ENCODE peak calls at places on chromosomes 16 and 17, in five cellular contexts. One of them, this sample, is unnamed.

GRCh38 chr17:69179227-69179952 is 37.7 kb upstream of the ABCA6 start:
- DNase-seq in activated naive CD4-positive, alpha-beta T cell: no peak
- DNase-seq in BJ: no peak
- DNase-seq in AG04450: no peak
- DNase-seq in IMR-90: peak
- DNase-seq in this sample: no peak

GRCh38 chr16:48963901-48964615 is 317.6 kb downstream of the CBLN1 start:
- DNase-seq in activated naive CD4-positive, alpha-beta T cell: no peak
- DNase-seq in BJ: peak
- DNase-seq in AG04450: peak
- DNase-seq in IMR-90: peak
- DNase-seq in this sample: peak

GRCh38 chr17:77872714-77873517 is 85.6 kb upstream of the TNRC6C start:
- DNase-seq in activated naive CD4-positive, alpha-beta T cell: no peak
- DNase-seq in BJ: no peak
- DNase-seq in AG04450: no peak
- DNase-seq in IMR-90: no peak
- DNase-seq in this sample: no peak

GRCh38 chr16:2429771-2430663 is 770 bp downstream of the CCNF start:
- DNase-seq in activated naive CD4-positive, alpha-beta T cell: no peak
- DNase-seq in BJ: no peak
- DNase-seq in AG04450: no peak
- DNase-seq in IMR-90: peak
- DNase-seq in this sample: no peak

GRCh38 chr17:61738249-61738648 is 125.1 kb downstream of the BRIP1 start:
- DNase-seq in activated naive CD4-positive, alpha-beta T cell: no peak
- DNase-seq in BJ: no peak
- DNase-seq in AG04450: no peak
- DNase-seq in IMR-90: no peak
- DNase-seq in this sample: no peak

GRCh38 chr16:72549878-72550277 is 377.9 kb upstream of the PMFBP1 start:
- DNase-seq in activated naive CD4-positive, alpha-beta T cell: no peak
- DNase-seq in BJ: no peak
- DNase-seq in AG04450: no peak
- DNase-seq in IMR-90: no peak
- DNase-seq in this sample: no peak

GRCh38 chr17:54180919-54181318 is 358.2 kb downstream of the KIF2B start:
- DNase-seq in activated naive CD4-positive, alpha-beta T cell: no peak
- DNase-seq in BJ: no peak
- DNase-seq in AG04450: no peak
- DNase-seq in IMR-90: no peak
- DNase-seq in this sample: no peak

GRCh38 chr16:66357523-66357928 is 9.0 kb upstream of the CDH5 start:
- DNase-seq in activated naive CD4-positive, alpha-beta T cell: no peak
- DNase-seq in BJ: peak
- DNase-seq in AG04450: peak
- DNase-seq in IMR-90: peak
- DNase-seq in this sample: peak

GRCh38 chr17:28956112-28956511 is 4.8 kb upstream of the PHF12 start:
- DNase-seq in activated naive CD4-positive, alpha-beta T cell: no peak
- DNase-seq in BJ: no peak
- DNase-seq in AG04450: no peak
- DNase-seq in IMR-90: no peak
- DNase-seq in this sample: no peak

GRCh38 chr17:46869296-46869695 is 17.9 kb downstream of the WNT9B start:
- DNase-seq in activated naive CD4-positive, alpha-beta T cell: no peak
- DNase-seq in BJ: no peak
- DNase-seq in AG04450: no peak
- DNase-seq in IMR-90: no peak
- DNase-seq in this sample: no peak

This sample was measured in HFF-Myc.